ENCODE peak calls at places on chromosomes 5 and 9, in six cellular contexts. D, J, O, K, W and A are unnamed samples.

GRCh38 chr5:142512680-142513042 is 173.2 kb downstream of the FGF1 start:
- DNase-seq in D (no peak), J (no peak), O (no peak), K (no peak), W (peak), A (no peak)

GRCh38 chr9:7324031-7324654 is 475.4 kb downstream of the DMAC1 start:
- DNase-seq in D (no peak), J (no peak), O (no peak), K (no peak), W (peak), A (no peak)

GRCh38 chr9:87381050-87381711 is 116.5 kb upstream of the DAPK1 start:
- DNase-seq in D (no peak), J (no peak), O (no peak), K (no peak), W (peak), A (no peak)

GRCh38 chr5:88269222-88269771 is 652 bp upstream of the TMEM161B start:
- DNase-seq in D (no peak), J (peak), O (peak), K (no peak), W (peak), A (peak)

GRCh38 chr5:98556707-98557106 is 216.8 kb upstream of the RGMB start:
- DNase-seq in D (no peak), J (no peak), O (no peak), K (no peak), W (peak), A (no peak)

GRCh38 chr5:57779383-57780223 is 297.0 kb upstream of the ACTBL2 start:
- DNase-seq in D (peak), J (peak), O (peak), K (no peak), W (peak), A (no peak)

GRCh38 chr5:52665544-52665943 is 122.2 kb upstream of the ITGA1 start:
- DNase-seq in D (no peak), J (no peak), O (no peak), K (no peak), W (peak), A (peak)

GRCh38 chr5:91787718-91788117 is 404.6 kb upstream of the ARRDC3 start:
- DNase-seq in D (no peak), J (no peak), O (no peak), K (no peak), W (peak), A (no peak)

GRCh38 chr9:73118297-73118696 is 33.4 kb upstream of the ANXA1 start:
- DNase-seq in D (no peak), J (no peak), O (peak), K (no peak), W (no peak), A (no peak)

GRCh38 chr9:134778841-134779411 is 101.7 kb upstream of the FCN2 start:
- DNase-seq in D (no peak), J (peak), O (peak), K (no peak), W (peak), A (peak)

GRCh38 chr5:9947944-9948343 is 301.7 kb downstream of the ATPSCKMT start:
- DNase-seq in D (no peak), J (no peak), O (no peak), K (no peak), W (no peak), A (no peak)

GRCh38 chr5:89005990-89006389 is 123.0 kb upstream of the MEF2C start:
- DNase-seq in D (no peak), J (no peak), O (no peak), K (no peak), W (no peak), A (no peak)

GRCh38 chr9:127534931-127535330 is 77.1 kb upstream of the STXBP1 start:
- DNase-seq in D (no peak), J (no peak), O (no peak), K (no peak), W (no peak), A (no peak)

GRCh38 chr5:94707359-94707758 is 88.9 kb downstream of the SLF1 start:
- DNase-seq in D (no peak), J (no peak), O (no peak), K (no peak), W (no peak), A (no peak)

GRCh38 chr5:168301593-168302388 is 10.3 kb downstream of the WWC1 start:
- DNase-seq in D (no peak), J (peak), O (peak), K (no peak), W (peak), A (no peak)

GRCh38 chr5:1757511-1757910 is 42.1 kb downstream of the MRPL36 start:
- DNase-seq in D (no peak), J (no peak), O (no peak), K (no peak), W (no peak), A (no peak)

GRCh38 chr5:105587963-105588662 is 2025.5 kb upstream of the NUDT12 start:
- DNase-seq in D (no peak), J (no peak), O (no peak), K (no peak), W (no peak), A (no peak)

GRCh38 chr9:105205787-105206511 is 38.5 kb upstream of the SLC44A1 start:
- DNase-seq in D (no peak), J (peak), O (no peak), K (no peak), W (peak), A (peak)

GRCh38 chr5:7852988-7853387 is 2.1 kb upstream of the CFAP90 start:
- DNase-seq in D (no peak), J (no peak), O (no peak), K (no peak), W (no peak), A (no peak)

GRCh38 chr5:166074839-166075481 is 2216.5 kb upstream of the WWC1 start:
- DNase-seq in D (no peak), J (no peak), O (no peak), K (no peak), W (no peak), A (no peak)